ENCODE peak calls at places on chromosome 11, in six cellular contexts. N is NB4, J is glutamatergic neuron, M is fibroblast of mammary gland, B is colonic mucosa, R is astrocyte of the cerebellum. L is an unnamed sample.

GRCh38 chr11:101582242-101583052 is 1.4 kb downstream of the TRPC6 start:
- DNase-seq in N (no peak), J (no peak), M (peak), B (no peak), R (no peak), L (no peak)

GRCh38 chr11:115958089-115959000 is 454.1 kb upstream of the CADM1 start:
- DNase-seq in N (no peak), J (no peak), M (no peak), B (no peak), R (no peak), L (no peak)

GRCh38 chr11:96105197-96105895 is 181.4 kb upstream of the MTMR2 start:
- DNase-seq in N (no peak), J (no peak), M (peak), B (no peak), R (no peak), L (no peak)

GRCh38 chr11:6568191-6568918 is 35.1 kb downstream of the RRP8 start:
- DNase-seq in N (peak), J (no peak), M (peak), B (no peak), R (peak), L (no peak)

GRCh38 chr11:47413908-47414684 is 5.7 kb downstream of the SLC39A13 start:
- DNase-seq in N (no peak), J (no peak), M (peak), B (no peak), R (no peak), L (no peak)

GRCh38 chr11:108511851-108512474 is 13.8 kb upstream of the POGLUT3 start:
- DNase-seq in N (no peak), J (no peak), M (peak), B (no peak), R (peak), L (peak)

GRCh38 chr11:36890280-36890679 is 292.2 kb upstream of the RAG2 start:
- DNase-seq in N (no peak), J (no peak), M (no peak), B (no peak), R (no peak), L (no peak)

GRCh38 chr11:30147293-30147692 is 83.5 kb upstream of the FSHB start:
- DNase-seq in N (no peak), J (no peak), M (no peak), B (no peak), R (no peak), L (no peak)

GRCh38 chr11:104462346-104462745 is 298.4 kb upstream of the PDGFD start:
- DNase-seq in N (peak), J (no peak), M (peak), B (no peak), R (peak), L (no peak)

GRCh38 chr11:3775761-3776406 is 21.5 kb downstream of the NUP98 start:
- DNase-seq in N (no peak), J (no peak), M (peak), B (no peak), R (no peak), L (no peak)

GRCh38 chr11:67572305-67572704 is 11.3 kb upstream of the GSTP1 start:
- DNase-seq in N (no peak), J (no peak), M (no peak), B (no peak), R (no peak), L (no peak)

GRCh38 chr11:59983212-59983611 is 19.4 kb downstream of the OOSP4A start:
- DNase-seq in N (no peak), J (no peak), M (no peak), B (no peak), R (no peak), L (no peak)

GRCh38 chr11:6667733-6668374 is 12.2 kb upstream of the DCHS1 start:
- DNase-seq in N (peak), J (no peak), M (peak), B (no peak), R (peak), L (no peak)

GRCh38 chr11:78646564-78647185 is 72.0 kb upstream of the NARS2 start:
- DNase-seq in N (peak), J (peak), M (peak), B (peak), R (peak), L (no peak)

GRCh38 chr11:72061739-72062396 is 18.5 kb downstream of the NUMA1 start:
- DNase-seq in N (no peak), J (no peak), M (no peak), B (no peak), R (no peak), L (no peak)

GRCh38 chr11:110092577-110093406 is at the start of gene ZC3H12C:
- DNase-seq in N (peak), J (peak), M (peak), B (peak), R (peak), L (peak)

GRCh38 chr11:124195419-124195734 is 12.2 kb downstream of the OR10D3 start:
- DNase-seq in N (no peak), J (no peak), M (no peak), B (no peak), R (no peak), L (no peak)
- TF ChIP-seq CTCF in N (no peak), J (no peak), M (no peak), B (no peak), R (no peak), L (no peak)

GRCh38 chr11:69884286-69884685 is 65.1 kb upstream of the FGF3 start:
- DNase-seq in N (no peak), J (no peak), M (no peak), B (no peak), R (no peak), L (no peak)

GRCh38 chr11:69882270-69882608 is 63.0 kb upstream of the FGF3 start:
- DNase-seq in N (no peak), J (no peak), M (no peak), B (no peak), R (no peak), L (no peak)

GRCh38 chr11:69884751-69885150 is 65.5 kb upstream of the FGF3 start:
- DNase-seq in N (no peak), J (peak), M (no peak), B (no peak), R (no peak), L (no peak)

GRCh38 chr11:69881467-69882269 is 62.5 kb upstream of the FGF3 start:
- DNase-seq in N (peak), J (peak), M (no peak), B (no peak), R (no peak), L (no peak)

DNA sequence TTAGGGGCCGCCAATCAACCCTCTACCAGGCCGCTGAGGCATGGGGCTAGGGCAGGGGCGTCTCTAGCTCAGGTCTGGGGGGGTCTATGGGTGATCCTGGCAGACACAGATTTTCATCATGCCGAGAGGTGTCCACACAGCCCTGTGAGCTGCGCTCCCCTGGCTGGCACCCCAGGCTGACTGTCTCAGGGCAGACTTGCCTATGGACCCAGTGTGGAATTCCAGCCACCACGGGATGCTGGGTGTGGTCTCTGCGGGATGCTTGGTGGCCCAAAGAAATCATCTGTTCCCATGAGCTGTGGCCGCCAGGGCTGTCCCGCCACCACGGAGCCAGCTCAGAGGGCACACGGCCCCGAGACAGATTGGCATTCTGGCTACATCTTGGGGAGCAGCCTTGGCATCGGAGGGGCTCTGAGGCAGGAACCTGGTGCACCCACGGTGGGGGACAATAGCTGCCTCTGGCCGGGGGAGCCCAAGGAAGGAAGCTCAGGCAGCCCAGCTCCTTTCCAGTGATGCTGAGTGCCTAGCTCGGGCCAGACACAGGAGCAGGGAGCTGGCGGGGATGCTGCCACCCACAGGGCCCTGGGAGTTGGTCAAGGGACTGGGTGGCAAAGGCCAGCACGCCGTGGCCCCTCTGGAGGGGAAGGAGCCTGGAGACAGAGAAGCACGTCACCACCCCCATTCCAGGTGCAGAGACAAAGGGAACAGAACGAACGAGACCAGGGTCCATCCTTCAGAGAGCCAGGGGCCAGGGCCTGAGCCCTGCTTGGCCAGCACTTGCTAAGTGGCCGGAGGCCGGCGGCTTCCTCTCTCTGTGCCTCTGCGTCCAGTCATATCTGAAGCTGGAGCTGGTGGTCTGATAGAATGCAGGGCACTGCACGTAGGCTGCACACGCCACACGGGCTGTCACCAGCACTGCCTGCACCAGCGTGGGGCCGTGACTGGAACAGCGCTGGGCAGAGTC is 64.4 kb upstream of the FGF3 start:
- DNase-seq in N (no peak), J (peak), M (no peak), B (no peak), R (no peak), L (no peak)
- TF ChIP-seq CTCF in N (no peak), J (no peak), M (no peak), B (no peak), R (no peak), L (no peak)

GRCh38 chr11:126277322-126277721 is 5.6 kb upstream of the TIRAP start:
- DNase-seq in N (no peak), J (no peak), M (no peak), B (no peak), R (no peak), L (no peak)

GRCh38 chr11:126281245-126281644 is 1.6 kb upstream of the TIRAP start:
- DNase-seq in N (no peak), J (no peak), M (no peak), B (no peak), R (no peak), L (no peak)

GRCh38 chr11:126277780-126278179 is 5.1 kb upstream of the TIRAP start:
- DNase-seq in N (no peak), J (peak), M (no peak), B (no peak), R (no peak), L (no peak)

GRCh38 chr11:126280595-126280994 is 2.3 kb upstream of the TIRAP start:
- DNase-seq in N (peak), J (no peak), M (no peak), B (no peak), R (no peak), L (no peak)

GRCh38 chr11:126279191-126279590 is 3.7 kb upstream of the TIRAP start:
- DNase-seq in N (no peak), J (no peak), M (no peak), B (no peak), R (no peak), L (no peak)
- TF ChIP-seq CTCF in N (no peak), J (no peak), M (no peak), B (no peak), R (no peak), L (no peak)

GRCh38 chr11:130827697-130828377 is 88.4 kb downstream of the SNX19 start:
- DNase-seq in N (peak), J (peak), M (peak), B (peak), R (no peak), L (no peak)
- TF ChIP-seq CTCF in N (peak), J (no peak), M (peak), B (peak), R (peak), L (peak)

DNA sequence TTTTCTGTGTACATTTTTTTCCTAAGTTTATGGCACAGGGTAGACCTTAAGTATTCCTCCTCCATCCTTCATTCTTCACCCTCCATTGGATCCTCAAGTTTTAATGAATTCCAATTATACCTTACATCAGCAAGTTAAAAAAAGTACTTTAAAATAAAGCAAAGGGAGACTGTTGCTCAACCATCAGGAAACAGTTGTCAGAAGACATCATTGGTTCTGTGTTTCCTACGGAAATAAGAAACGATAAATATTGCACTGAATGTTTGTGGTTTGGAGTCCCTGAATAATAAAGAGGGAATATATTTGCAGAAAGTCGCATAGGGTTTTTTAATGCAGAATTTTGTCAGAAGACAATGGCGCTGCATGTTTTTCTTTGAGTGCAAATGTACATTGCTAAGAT is 28.1 kb upstream of the LDHA start:
- DNase-seq in N (no peak), J (no peak), M (no peak), B (no peak), R (no peak), L (no peak)
- TF ChIP-seq CTCF in N (no peak), J (no peak), M (no peak), B (no peak), R (no peak), L (no peak)

GRCh38 chr11:64649304-64649703 is 58.3 kb downstream of the SLC22A12 start:
- DNase-seq in N (peak), J (peak), M (peak), B (no peak), R (no peak), L (no peak)
- TF ChIP-seq CTCF in N (peak), J (peak), M (peak), B (peak), R (peak), L (peak)

GRCh38 chr11:32187106-32187505 is 96.2 kb downstream of the RCN1 start:
- DNase-seq in N (no peak), J (no peak), M (no peak), B (no peak), R (no peak), L (peak)

GRCh38 chr11:32184057-32185055 is 93.5 kb downstream of the RCN1 start:
- DNase-seq in N (no peak), J (no peak), M (no peak), B (no peak), R (no peak), L (no peak)

GRCh38 chr11:32186118-32186517 is 95.2 kb downstream of the RCN1 start:
- DNase-seq in N (no peak), J (no peak), M (no peak), B (no peak), R (no peak), L (no peak)

GRCh38 chr11:32183512-32183911 is 92.6 kb downstream of the RCN1 start:
- DNase-seq in N (no peak), J (no peak), M (no peak), B (no peak), R (no peak), L (no peak)

DNA sequence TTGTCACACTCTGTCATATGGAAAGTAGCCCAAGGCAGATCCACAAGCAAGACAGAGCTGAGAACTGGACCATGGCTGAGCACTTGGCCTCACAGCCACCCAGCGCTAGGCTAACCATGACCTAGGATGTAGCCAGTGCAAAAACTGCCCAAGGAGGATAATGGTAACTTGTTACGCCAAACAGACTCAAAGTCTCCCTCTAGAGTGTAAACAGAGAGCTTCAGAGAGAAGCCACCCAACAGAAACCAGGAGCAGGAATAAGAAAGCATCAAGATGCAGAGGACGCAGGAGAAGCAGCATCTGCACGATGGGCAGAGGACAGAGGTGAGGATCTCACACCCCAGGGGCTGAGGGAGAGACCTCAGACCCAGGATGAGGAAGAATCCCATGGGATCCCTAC is 97.9 kb downstream of the RCN1 start:
- DNase-seq in N (peak), J (no peak), M (no peak), B (no peak), R (no peak), L (no peak)
- TF ChIP-seq CTCF in N (no peak), J (no peak), M (peak), B (no peak), R (no peak), L (no peak)

DNA sequence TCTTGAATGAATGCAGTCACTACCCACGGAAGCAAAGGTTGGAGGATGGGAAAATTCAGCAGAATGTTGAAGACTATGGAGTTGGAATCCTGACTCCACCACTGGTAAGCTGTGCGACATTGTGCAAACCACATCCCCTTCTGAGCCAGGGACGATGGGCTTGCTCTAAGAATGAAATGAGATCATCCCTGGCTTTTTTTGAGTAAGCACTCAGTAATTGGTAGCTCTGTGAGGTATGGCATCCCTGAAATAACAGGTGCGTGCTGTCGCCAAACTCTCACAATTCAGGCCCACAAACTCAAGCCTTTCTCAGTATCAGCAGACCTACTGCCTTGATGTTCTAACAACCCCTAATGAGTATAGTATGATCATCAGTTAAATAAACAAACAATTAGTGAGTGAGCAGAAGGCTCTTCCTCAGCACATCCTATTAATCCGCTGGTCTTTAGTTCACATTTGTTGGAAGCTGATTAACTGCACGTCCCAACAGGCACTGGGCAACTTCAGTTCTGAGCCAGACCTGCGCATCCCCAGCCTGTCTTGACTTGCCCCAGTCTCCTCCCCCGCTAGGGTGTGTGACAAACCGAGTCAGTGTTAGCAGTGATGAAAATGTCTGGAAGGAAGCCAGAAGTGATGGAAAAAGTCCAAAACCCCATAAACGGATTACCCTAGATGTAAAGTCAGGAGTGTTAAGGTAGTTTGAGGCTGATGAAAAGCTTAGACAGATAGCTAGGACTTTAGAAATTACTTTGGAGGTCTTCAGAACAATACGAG is 235.5 kb downstream of the GRIK4 start:
- DNase-seq in N (no peak), J (no peak), M (peak), B (no peak), R (no peak), L (no peak)
- TF ChIP-seq CTCF in N (no peak), J (no peak), M (no peak), B (no peak), R (no peak), L (no peak)

GRCh38 chr11:34565417-34566208 is 52.0 kb upstream of the ELF5 start:
- DNase-seq in N (peak), J (no peak), M (no peak), B (peak), R (no peak), L (no peak)
- TF ChIP-seq CTCF in N (peak), J (peak), M (peak), B (peak), R (peak), L (peak)

L was measured in epithelial cell of proximal tubule.